ENCODE peak calls at places on chromosomes 13 and 19, in six cellular contexts. L is stimulated activated CD4-positive, alpha-beta T cell treated with anti-CD3 and anti-CD28 coated beads, Interleukin-12 subunit alpha, Interleukin-12 subunit beta, amount 100 ng/mL, for 24 hours; H is type B pancreatic cell; I is activated CD4-positive, alpha-beta T cell treated with anti-CD3 and anti-CD28 coated beads, Interleukin-2, amount 10 ng/mL, durations not matched to agents 7 days and 5 days; O is neural progenitor cell; F is SK-N-DZ. Q is an unnamed sample.

GRCh38 chr19:13132471-13133166 is 14.6 kb downstream of the NACC1 start:
- DNase-seq in O (no peak), L (no peak), H (no peak), F (no peak), I (peak; percentile 66), Q (no peak)

GRCh38 chr19:6925801-6926751 is 38.7 kb downstream of the ADGRE1 start:
- DNase-seq in O (no peak), F (no peak), L (peak; percentile 17), I (no peak), H (no peak), Q (no peak)

GRCh38 chr19:5985098-5985783 is 7.3 kb upstream of the RANBP3 start:
- DNase-seq in L (no peak), F (no peak), O (no peak), I (no peak), H (no peak), Q (no peak)

GRCh38 chr13:33490461-33491327 is 205.1 kb upstream of the STARD13 start:
- DNase-seq in H (no peak), L (no peak), O (peak; percentile 66), I (no peak), F (peak; percentile 23), Q (no peak)

GRCh38 chr13:48232420-48233096 is 448 bp upstream of the ITM2B start:
- DNase-seq in H (no peak), L (no peak), I (no peak), O (peak; percentile 18), F (peak; percentile 35), Q (no peak)

GRCh38 chr19:49222528-49222927 is 64.9 kb downstream of the TRPM4 start:
- DNase-seq in I (no peak), H (no peak), F (no peak), L (no peak), O (no peak), Q (no peak)

GRCh38 chr19:10544242-10544752 is 593 bp downstream of the ATG4D start:
- DNase-seq in I (peak; percentile 38), L (no peak), H (no peak), O (peak; percentile 35), F (no peak), Q (no peak)

GRCh38 chr19:40803857-40804782 is 5.1 kb downstream of the EGLN2 start:
- DNase-seq in L (no peak), O (no peak), I (peak; percentile 84), F (no peak), H (no peak), Q (no peak)

GRCh38 chr13:27168086-27168485 is 3.5 kb downstream of the USP12 start:
- DNase-seq in L (no peak), H (no peak), I (no peak), F (no peak), O (no peak), Q (no peak)

GRCh38 chr13:103772576-103772975 is 706.4 kb upstream of the SLC10A2 start:
- DNase-seq in H (no peak), L (no peak), O (no peak), F (peak; percentile 6), I (no peak), Q (no peak)

GRCh38 chr13:40568672-40569350 is 97.6 kb downstream of the FOXO1 start:
- DNase-seq in F (no peak), O (no peak), I (no peak), L (no peak), H (no peak), Q (no peak)

GRCh38 chr19:13459351-13459750 is 46.9 kb downstream of the CACNA1A start:
- DNase-seq in O (peak; percentile 92), H (no peak), I (no peak), L (no peak), F (no peak), Q (no peak)

GRCh38 chr13:101127741-101128353 is 288.5 kb downstream of the NALCN start:
- DNase-seq in L (no peak), O (peak; percentile 73), I (peak; percentile 37), H (no peak), F (peak; percentile 62), Q (no peak)

GRCh38 chr19:4215807-4216206 is 13.5 kb upstream of the EBI3 start:
- DNase-seq in I (no peak), F (no peak), O (no peak), L (no peak), H (no peak), Q (no peak)

GRCh38 chr19:40313229-40313983 is 28.3 kb upstream of the AKT2 start:
- DNase-seq in H (no peak), L (no peak), O (no peak), F (no peak), I (no peak), Q (no peak)

GRCh38 chr13:32176696-32177095 is 138.5 kb downstream of the ZAR1L start:
- DNase-seq in L (no peak), I (no peak), O (no peak), F (no peak), H (no peak), Q (no peak)

GRCh38 chr19:35596366-35596999 is 10.5 kb downstream of the PMIS2 start:
- DNase-seq in O (no peak), I (peak; percentile 22), L (no peak), H (no peak), F (no peak), Q (no peak)

GRCh38 chr13:111663505-111663904 is 343.1 kb downstream of the TEX29 start:
- DNase-seq in F (no peak), I (no peak), O (no peak), L (no peak), H (peak; percentile 45), Q (no peak)

Q was measured in stimulated activated CD8-positive, alpha-beta memory T cell treated with anti-CD3 and anti-CD28 coated beads, Interleukin-15, amount 100 ng/mL, for 24 hours.